ENCODE peak calls at places on chromosomes 5 and 9, in four cellular contexts. One of them, this sample, is unnamed.

GRCh38 chr9:536597-537511 is 304.6 kb upstream of the DMRT1 start:
- DNase-seq in GM06990: no peak
- DNase-seq in psoas muscle: no peak
- DNase-seq in SK-N-SH: no peak
- DNase-seq in this sample: no peak

GRCh38 chr5:136686192-136686872 is 321.0 kb upstream of the TRPC7 start:
- DNase-seq in GM06990: no peak
- DNase-seq in psoas muscle: no peak
- DNase-seq in SK-N-SH: no peak
- DNase-seq in this sample: peak

GRCh38 chr9:114093031-114093471 is 6.0 kb downstream of the KIF12 start:
- DNase-seq in SK-N-SH: no peak
- DNase-seq in GM06990: no peak
- DNase-seq in psoas muscle: no peak
- DNase-seq in this sample: no peak

GRCh38 chr5:98365126-98365525 is 408.3 kb upstream of the RGMB start:
- DNase-seq in SK-N-SH: no peak
- DNase-seq in psoas muscle: no peak
- DNase-seq in GM06990: no peak
- DNase-seq in this sample: no peak

GRCh38 chr9:104074876-104075275 is 19.2 kb upstream of the SMC2 start:
- DNase-seq in psoas muscle: no peak
- DNase-seq in SK-N-SH: no peak
- DNase-seq in GM06990: no peak
- DNase-seq in this sample: no peak

GRCh38 chr9:128103589-128103962 is 24.0 kb downstream of the PTGES2 start:
- DNase-seq in SK-N-SH: no peak
- DNase-seq in GM06990: no peak
- DNase-seq in psoas muscle: no peak
- DNase-seq in this sample: no peak

GRCh38 chr9:136485049-136485647 is 2.3 kb upstream of the SEC16A start:
- DNase-seq in GM06990: peak
- DNase-seq in psoas muscle: peak
- DNase-seq in SK-N-SH: peak
- DNase-seq in this sample: peak

GRCh38 chr5:14915291-14915976 is 43.9 kb upstream of the ANKH start:
- DNase-seq in GM06990: no peak
- DNase-seq in SK-N-SH: no peak
- DNase-seq in psoas muscle: no peak
- DNase-seq in this sample: no peak

GRCh38 chr9:35001285-35001677 is 11.7 kb downstream of the DNAJB5 start:
- DNase-seq in GM06990: no peak
- DNase-seq in psoas muscle: no peak
- DNase-seq in SK-N-SH: no peak
- DNase-seq in this sample: no peak

GRCh38 chr9:101814064-101814463 is 75.6 kb upstream of the GRIN3A start:
- DNase-seq in GM06990: no peak
- DNase-seq in psoas muscle: no peak
- DNase-seq in SK-N-SH: no peak
- DNase-seq in this sample: no peak
- H3K4me3 ChIP-seq in GM06990: no peak
- H3K4me3 ChIP-seq in psoas muscle: no peak
- H3K4me3 ChIP-seq in SK-N-SH: no peak
- H3K4me3 ChIP-seq in this sample: no peak

GRCh38 chr5:163489745-163490075 is 15.7 kb upstream of the MAT2B start:
- DNase-seq in SK-N-SH: no peak
- DNase-seq in psoas muscle: no peak
- DNase-seq in GM06990: no peak
- DNase-seq in this sample: no peak

DNA sequence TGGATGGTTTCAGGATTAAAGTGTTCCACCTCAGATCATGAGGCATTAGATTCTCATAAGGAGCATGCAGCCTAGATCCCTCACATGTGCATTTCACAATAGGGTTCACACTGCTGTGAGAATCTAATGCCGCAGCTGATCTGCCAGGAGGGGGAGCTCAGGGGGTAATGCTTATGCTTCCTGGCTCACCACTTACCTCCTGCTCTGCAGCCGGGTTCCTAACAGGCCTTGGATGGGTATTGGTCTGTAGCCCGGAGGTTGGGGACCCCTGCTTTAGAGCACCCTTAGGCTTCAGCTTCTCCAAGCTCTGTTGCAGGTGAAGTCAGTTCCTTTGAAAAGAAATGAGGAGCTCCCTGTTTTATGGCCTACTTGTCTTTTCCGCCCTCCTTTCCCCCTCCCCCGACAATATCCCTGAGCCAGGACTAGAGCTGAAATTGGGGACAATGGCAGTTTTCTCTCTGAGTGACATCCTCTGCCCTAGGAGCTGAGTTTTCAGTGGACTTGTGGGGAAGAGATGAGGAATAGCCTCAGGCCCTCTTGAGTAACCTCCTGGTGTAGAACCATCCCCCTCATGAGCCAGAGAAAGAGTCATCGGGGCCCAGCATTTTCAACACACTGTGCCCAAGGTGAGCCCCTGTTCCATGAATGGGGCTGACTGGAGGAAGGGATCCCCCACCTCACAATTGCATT is 16.2 kb upstream of the MAT2B start:
- DNase-seq in GM06990: no peak
- DNase-seq in psoas muscle: no peak
- DNase-seq in SK-N-SH: no peak
- DNase-seq in this sample: no peak
- TF ChIP-seq CTCF in GM06990: peak
- TF ChIP-seq CTCF in psoas muscle: no peak
- TF ChIP-seq CTCF in SK-N-SH: peak
- TF ChIP-seq CTCF in this sample: peak

DNA sequence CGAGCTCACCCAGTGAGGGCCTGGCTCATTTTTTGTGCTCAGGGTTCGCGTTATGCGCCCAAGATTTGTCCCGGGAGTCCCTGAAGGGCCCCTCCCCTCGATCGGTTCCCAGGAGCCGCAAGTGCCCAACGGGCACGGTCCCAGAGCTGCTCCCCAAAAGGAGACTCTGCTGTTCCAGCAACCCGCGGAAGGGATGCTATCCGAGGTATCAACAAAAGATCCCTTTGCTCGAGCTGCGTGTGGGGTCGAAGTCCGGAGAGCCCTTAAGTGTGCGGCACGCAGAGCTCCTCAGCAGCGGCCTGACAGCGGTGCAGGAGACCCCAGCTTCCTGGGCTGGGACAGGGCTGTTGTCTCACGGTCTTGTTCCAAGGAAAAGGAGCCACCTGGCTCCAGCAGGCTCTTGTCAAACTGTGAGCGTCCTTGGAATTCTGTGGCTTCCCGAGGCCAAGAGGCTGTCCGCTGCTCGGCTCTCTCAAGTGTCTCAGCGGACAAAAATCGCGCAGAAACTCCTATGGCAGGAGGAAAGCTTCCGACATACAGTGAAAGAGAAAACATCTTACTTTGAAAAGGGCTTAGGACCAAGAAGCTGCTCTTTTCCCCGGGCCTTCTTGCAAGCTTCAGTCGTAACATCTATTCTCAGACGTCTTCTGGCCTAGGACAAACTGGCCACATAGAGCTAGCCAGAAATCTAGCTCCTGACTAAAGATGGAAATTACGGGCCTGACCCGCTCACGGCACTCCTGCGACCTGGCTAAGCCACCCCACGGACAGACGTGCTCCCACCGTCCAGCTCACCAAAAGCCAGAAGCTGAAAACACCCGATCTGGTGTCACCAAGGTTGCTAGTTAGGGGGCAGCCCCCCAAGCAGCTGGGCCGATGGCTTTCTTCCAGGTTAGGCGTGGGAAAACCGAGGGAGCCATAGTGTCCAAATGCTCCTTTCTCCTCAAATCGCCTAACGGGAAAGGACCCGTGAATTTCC is 2.6 kb upstream of the FOXB2 start:
- DNase-seq in SK-N-SH: peak
- DNase-seq in GM06990: no peak
- DNase-seq in psoas muscle: no peak
- DNase-seq in this sample: no peak
- H3K4me3 ChIP-seq in SK-N-SH: no peak
- H3K4me3 ChIP-seq in GM06990: no peak
- H3K4me3 ChIP-seq in psoas muscle: peak
- H3K4me3 ChIP-seq in this sample: no peak

GRCh38 chr5:1918488-1919208 is 35.9 kb upstream of the IRX4 start:
- DNase-seq in psoas muscle: no peak
- DNase-seq in GM06990: no peak
- DNase-seq in SK-N-SH: no peak
- DNase-seq in this sample: no peak

GRCh38 chr5:1917830-1918487 is 35.2 kb upstream of the IRX4 start:
- DNase-seq in SK-N-SH: no peak
- DNase-seq in psoas muscle: no peak
- DNase-seq in GM06990: no peak
- DNase-seq in this sample: no peak

GRCh38 chr5:1921711-1922110 is 39.0 kb upstream of the IRX4 start:
- DNase-seq in psoas muscle: no peak
- DNase-seq in SK-N-SH: no peak
- DNase-seq in GM06990: no peak
- DNase-seq in this sample: no peak

GRCh38 chr5:1919750-1920149 is 37.0 kb upstream of the IRX4 start:
- DNase-seq in SK-N-SH: no peak
- DNase-seq in GM06990: no peak
- DNase-seq in psoas muscle: no peak
- DNase-seq in this sample: no peak

DNA sequence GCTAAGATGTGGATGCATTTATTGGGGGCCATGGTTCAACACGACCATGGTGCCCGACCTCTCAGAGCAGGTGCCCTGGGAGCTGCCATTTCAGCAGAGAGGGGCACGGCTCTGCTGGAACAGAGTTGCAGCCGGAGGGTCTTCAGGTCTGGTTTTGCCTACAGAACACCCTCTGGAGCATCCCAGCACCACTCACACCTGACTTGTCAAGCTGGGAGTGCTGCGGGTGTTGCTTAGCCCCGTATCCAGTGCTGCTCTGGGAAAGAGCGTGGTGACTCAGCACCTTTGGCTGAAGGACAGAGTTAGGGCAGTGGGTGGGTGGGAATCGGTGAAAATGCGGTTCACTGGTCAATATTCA is 36.5 kb upstream of the IRX4 start:
- DNase-seq in GM06990: no peak
- DNase-seq in SK-N-SH: no peak
- DNase-seq in psoas muscle: no peak
- DNase-seq in this sample: no peak
- TF ChIP-seq CTCF in GM06990: no peak
- TF ChIP-seq CTCF in SK-N-SH: no peak
- TF ChIP-seq CTCF in psoas muscle: no peak
- TF ChIP-seq CTCF in this sample: no peak

GRCh38 chr9:93958121-93958874 is 3.1 kb upstream of the BARX1 start:
- DNase-seq in GM06990: no peak
- DNase-seq in SK-N-SH: peak
- DNase-seq in psoas muscle: no peak
- DNase-seq in this sample: no peak

GRCh38 chr9:93960221-93960970 is 5.2 kb upstream of the BARX1 start:
- DNase-seq in SK-N-SH: peak
- DNase-seq in psoas muscle: no peak
- DNase-seq in GM06990: no peak
- DNase-seq in this sample: no peak

GRCh38 chr9:93959739-93960154 is 4.6 kb upstream of the BARX1 start:
- DNase-seq in psoas muscle: no peak
- DNase-seq in SK-N-SH: no peak
- DNase-seq in GM06990: no peak
- DNase-seq in this sample: no peak

GRCh38 chr9:93960971-93961841 is 6.1 kb upstream of the BARX1 start:
- DNase-seq in GM06990: no peak
- DNase-seq in SK-N-SH: no peak
- DNase-seq in psoas muscle: no peak
- DNase-seq in this sample: no peak

GRCh38 chr9:93958875-93959682 is 3.9 kb upstream of the BARX1 start:
- DNase-seq in psoas muscle: no peak
- DNase-seq in GM06990: no peak
- DNase-seq in SK-N-SH: peak
- DNase-seq in this sample: no peak
- H3K4me3 ChIP-seq in psoas muscle: peak
- H3K4me3 ChIP-seq in GM06990: peak
- H3K4me3 ChIP-seq in SK-N-SH: no peak
- H3K4me3 ChIP-seq in this sample: no peak

GRCh38 chr5:72209515-72210115 is 102.3 kb downstream of the MAP1B start:
- DNase-seq in GM06990: no peak
- DNase-seq in SK-N-SH: no peak
- DNase-seq in psoas muscle: no peak
- DNase-seq in this sample: no peak
- TF ChIP-seq CTCF in GM06990: no peak
- TF ChIP-seq CTCF in SK-N-SH: no peak
- TF ChIP-seq CTCF in psoas muscle: no peak
- TF ChIP-seq CTCF in this sample: no peak

GRCh38 chr5:163478982-163479271 is 18.5 kb downstream of the HMMR start:
- DNase-seq in GM06990: no peak
- DNase-seq in psoas muscle: no peak
- DNase-seq in SK-N-SH: no peak
- DNase-seq in this sample: no peak
- H3K4me3 ChIP-seq in GM06990: no peak
- H3K4me3 ChIP-seq in psoas muscle: no peak
- H3K4me3 ChIP-seq in SK-N-SH: no peak
- H3K4me3 ChIP-seq in this sample: no peak

GRCh38 chr5:59810041-59810440 is 83.5 kb downstream of the PDE4D start:
- DNase-seq in GM06990: peak
- DNase-seq in psoas muscle: peak
- DNase-seq in SK-N-SH: peak
- DNase-seq in this sample: no peak

GRCh38 chr5:59817536-59817935 is 76.0 kb downstream of the PDE4D start:
- DNase-seq in psoas muscle: no peak
- DNase-seq in SK-N-SH: no peak
- DNase-seq in GM06990: no peak
- DNase-seq in this sample: no peak

GRCh38 chr5:59816901-59817300 is 76.6 kb downstream of the PDE4D start:
- DNase-seq in psoas muscle: no peak
- DNase-seq in GM06990: no peak
- DNase-seq in SK-N-SH: no peak
- DNase-seq in this sample: no peak

GRCh38 chr5:59814563-59814872 is 79.0 kb downstream of the PDE4D start:
- DNase-seq in SK-N-SH: peak
- DNase-seq in GM06990: no peak
- DNase-seq in psoas muscle: no peak
- DNase-seq in this sample: no peak

DNA sequence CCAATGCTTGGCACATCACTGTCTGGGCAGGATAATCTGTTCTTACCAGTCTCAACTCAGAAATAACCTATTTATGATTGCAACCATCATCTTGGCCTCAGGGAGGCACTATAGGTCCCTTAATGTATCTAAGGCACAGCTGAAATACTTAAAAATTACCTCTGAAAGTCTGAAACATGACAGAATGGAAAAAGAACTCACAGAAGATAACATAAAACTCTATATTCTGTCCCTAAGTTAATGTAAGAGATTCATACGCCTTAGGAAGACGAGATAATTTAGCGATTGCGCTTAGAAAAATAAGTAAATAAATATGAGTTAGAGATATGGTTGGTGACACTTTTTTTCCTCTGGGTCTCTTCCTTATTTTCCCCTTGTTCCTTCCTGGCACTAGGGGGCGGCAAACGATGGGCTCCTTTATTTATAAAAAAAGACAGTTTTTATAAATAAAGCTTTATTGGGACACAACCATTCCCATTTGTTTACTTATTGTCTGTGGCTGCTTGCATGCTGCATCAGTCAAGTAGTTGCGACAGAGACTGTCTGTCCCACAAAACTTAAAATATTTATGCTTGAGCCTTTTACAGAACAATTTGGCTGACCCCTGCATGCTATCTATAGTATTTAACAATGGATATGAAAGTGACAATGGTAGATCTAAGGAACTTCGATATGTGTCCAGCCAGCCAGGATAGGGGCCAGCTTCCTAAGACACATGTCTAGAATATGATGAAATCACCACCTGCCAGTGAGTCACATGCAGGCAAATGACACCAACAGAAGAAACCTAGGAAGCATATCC is 79.6 kb downstream of the PDE4D start:
- DNase-seq in psoas muscle: no peak
- DNase-seq in GM06990: peak
- DNase-seq in SK-N-SH: peak
- DNase-seq in this sample: no peak
- TF ChIP-seq CTCF in psoas muscle: peak
- TF ChIP-seq CTCF in GM06990: peak
- TF ChIP-seq CTCF in SK-N-SH: peak
- TF ChIP-seq CTCF in this sample: peak

This sample was measured in HFF-Myc.